ENCODE peak calls at places on chromosome 4, in seven cellular contexts. I, U, H, Q, V, J and F are unnamed samples.
A peak's percentile ranks its signal among the peaks of the same experiment; 100 is the strongest.

GRCh38 chr4:176270669-176271068 is 1.6 kb upstream of the ASB5 start:
- DNase-seq in I (no peak), U (no peak), H (peak; percentile 53), Q (no peak), V (no peak), J (no peak), F (no peak)

GRCh38 chr4:139958738-139959096 is 195.3 kb downstream of the MAML3 start:
- DNase-seq in I (no peak), U (no peak), H (no peak), Q (no peak), V (no peak), J (no peak), F (peak; percentile 70)

GRCh38 chr4:188439641-188440311 is 300.5 kb downstream of the TRIML1 start:
- DNase-seq in I (no peak), U (no peak), H (no peak), Q (peak; percentile 53), V (peak; percentile 76), J (no peak), F (peak; percentile 83)

GRCh38 chr4:81845761-81846160 is 374.1 kb upstream of the RASGEF1B start:
- DNase-seq in I (no peak), U (no peak), H (no peak), Q (no peak), V (no peak), J (no peak), F (no peak)

GRCh38 chr4:140237616-140238352 is 83.8 kb upstream of the MAML3 start:
- DNase-seq in I (no peak), U (no peak), H (no peak), Q (peak; percentile 75), V (peak; percentile 83), J (peak; percentile 86), F (peak; percentile 93)

GRCh38 chr4:169571435-169571834 is 40.9 kb downstream of the NEK1 start:
- DNase-seq in I (no peak), U (no peak), H (no peak), Q (no peak), V (no peak), J (no peak), F (no peak)

GRCh38 chr4:80235451-80235850 is 31.0 kb upstream of the FGF5 start:
- DNase-seq in I (no peak), U (no peak), H (no peak), Q (no peak), V (no peak), J (no peak), F (no peak)

GRCh38 chr4:175330236-175330635 is 412.1 kb downstream of the ADAM29 start:
- DNase-seq in I (no peak), U (no peak), H (no peak), Q (no peak), V (no peak), J (no peak), F (no peak)

GRCh38 chr4:145785391-145786008 is 105.6 kb downstream of the C4orf51 start:
- DNase-seq in I (no peak), U (no peak), H (no peak), Q (no peak), V (no peak), J (no peak), F (no peak)

GRCh38 chr4:14768449-14768848 is 233.8 kb upstream of the CPEB2 start:
- DNase-seq in I (no peak), U (no peak), H (no peak), Q (no peak), V (no peak), J (no peak), F (no peak)

GRCh38 chr4:141913928-141914327 is 277.5 kb downstream of the IL15 start:
- DNase-seq in I (no peak), U (no peak), H (no peak), Q (no peak), V (no peak), J (no peak), F (no peak)

GRCh38 chr4:16597829-16598228 is 300.6 kb downstream of the LDB2 start:
- DNase-seq in I (no peak), U (no peak), H (no peak), Q (no peak), V (no peak), J (no peak), F (no peak)

GRCh38 chr4:54541426-54542118 is 116.2 kb upstream of the KIT start:
- DNase-seq in I (no peak), U (no peak), H (no peak), Q (no peak), V (no peak), J (no peak), F (no peak)

GRCh38 chr4:88860594-88860993 is 163.0 kb upstream of the NAP1L5 start:
- DNase-seq in I (no peak), U (no peak), H (no peak), Q (no peak), V (no peak), J (no peak), F (no peak)